ENCODE peak calls at places on chromosomes 5 and 9, in eight cellular contexts. One of them, this sample, is unnamed.

GRCh38 chr5:91340532-91340931 is 42.6 kb downstream of the ARRDC3 start:
- DNase-seq in foreskin melanocyte: no peak
- DNase-seq in D341Med: no peak
- DNase-seq in NCI-H345: no peak
- DNase-seq in activated CD4-positive, alpha-beta memory T cell treated with anti-CD3 and anti-CD28 coated beads, Interleukin-2, amount 10 ng/mL, durations not matched to agents 7 days and 5 days: no peak
- DNase-seq in midbrain: no peak
- DNase-seq in activated naive CD4-positive, alpha-beta T cell: no peak
- DNase-seq in T-helper 2 cell treated with Interferon-gamma antibody and Interleukin-4, amounts not matched to agents 5 μg/mL and 100 μg/mL, for 36 hours: no peak
- DNase-seq in this sample: no peak

GRCh38 chr9:129869585-129870501 is 34.6 kb downstream of the USP20 start:
- DNase-seq in midbrain: no peak
- DNase-seq in D341Med: no peak
- DNase-seq in NCI-H345: no peak
- DNase-seq in activated naive CD4-positive, alpha-beta T cell: no peak
- DNase-seq in foreskin melanocyte: no peak
- DNase-seq in activated CD4-positive, alpha-beta memory T cell treated with anti-CD3 and anti-CD28 coated beads, Interleukin-2, amount 10 ng/mL, durations not matched to agents 7 days and 5 days: no peak
- DNase-seq in T-helper 2 cell treated with Interferon-gamma antibody and Interleukin-4, amounts not matched to agents 5 μg/mL and 100 μg/mL, for 36 hours: no peak
- DNase-seq in this sample: no peak

GRCh38 chr5:26805076-26805475 is 233.3 kb downstream of the CDH9 start:
- DNase-seq in D341Med: no peak
- DNase-seq in activated CD4-positive, alpha-beta memory T cell treated with anti-CD3 and anti-CD28 coated beads, Interleukin-2, amount 10 ng/mL, durations not matched to agents 7 days and 5 days: no peak
- DNase-seq in NCI-H345: no peak
- DNase-seq in activated naive CD4-positive, alpha-beta T cell: no peak
- DNase-seq in foreskin melanocyte: no peak
- DNase-seq in T-helper 2 cell treated with Interferon-gamma antibody and Interleukin-4, amounts not matched to agents 5 μg/mL and 100 μg/mL, for 36 hours: no peak
- DNase-seq in midbrain: no peak
- DNase-seq in this sample: no peak

GRCh38 chr9:129380961-129381401 is 202.9 kb upstream of the IER5L start:
- DNase-seq in foreskin melanocyte: no peak
- DNase-seq in activated CD4-positive, alpha-beta memory T cell treated with anti-CD3 and anti-CD28 coated beads, Interleukin-2, amount 10 ng/mL, durations not matched to agents 7 days and 5 days: no peak
- DNase-seq in activated naive CD4-positive, alpha-beta T cell: no peak
- DNase-seq in D341Med: peak; percentile 20
- DNase-seq in midbrain: no peak
- DNase-seq in NCI-H345: no peak
- DNase-seq in T-helper 2 cell treated with Interferon-gamma antibody and Interleukin-4, amounts not matched to agents 5 μg/mL and 100 μg/mL, for 36 hours: no peak
- DNase-seq in this sample: no peak

GRCh38 chr5:80967500-80968181 is 7.5 kb downstream of the RASGRF2 start:
- DNase-seq in foreskin melanocyte: peak; percentile 46
- DNase-seq in midbrain: no peak
- DNase-seq in activated naive CD4-positive, alpha-beta T cell: no peak
- DNase-seq in D341Med: peak; percentile 38
- DNase-seq in activated CD4-positive, alpha-beta memory T cell treated with anti-CD3 and anti-CD28 coated beads, Interleukin-2, amount 10 ng/mL, durations not matched to agents 7 days and 5 days: no peak
- DNase-seq in NCI-H345: no peak
- DNase-seq in T-helper 2 cell treated with Interferon-gamma antibody and Interleukin-4, amounts not matched to agents 5 μg/mL and 100 μg/mL, for 36 hours: no peak
- DNase-seq in this sample: no peak

GRCh38 chr5:168404366-168404765 is 81.9 kb upstream of the RARS1 start:
- DNase-seq in activated naive CD4-positive, alpha-beta T cell: no peak
- DNase-seq in foreskin melanocyte: peak; percentile 94
- DNase-seq in D341Med: no peak
- DNase-seq in activated CD4-positive, alpha-beta memory T cell treated with anti-CD3 and anti-CD28 coated beads, Interleukin-2, amount 10 ng/mL, durations not matched to agents 7 days and 5 days: no peak
- DNase-seq in midbrain: peak; percentile 61
- DNase-seq in T-helper 2 cell treated with Interferon-gamma antibody and Interleukin-4, amounts not matched to agents 5 μg/mL and 100 μg/mL, for 36 hours: no peak
- DNase-seq in NCI-H345: no peak
- DNase-seq in this sample: no peak

GRCh38 chr9:136118367-136119258 is at the start of gene TMEM250:
- DNase-seq in activated naive CD4-positive, alpha-beta T cell: peak; percentile 89
- DNase-seq in D341Med: peak; percentile 98
- DNase-seq in midbrain: peak; percentile 94
- DNase-seq in NCI-H345: peak; percentile 95
- DNase-seq in activated CD4-positive, alpha-beta memory T cell treated with anti-CD3 and anti-CD28 coated beads, Interleukin-2, amount 10 ng/mL, durations not matched to agents 7 days and 5 days: peak; percentile 97
- DNase-seq in foreskin melanocyte: peak; percentile 95
- DNase-seq in T-helper 2 cell treated with Interferon-gamma antibody and Interleukin-4, amounts not matched to agents 5 μg/mL and 100 μg/mL, for 36 hours: peak; percentile 97
- DNase-seq in this sample: peak; percentile 98

GRCh38 chr5:78905084-78905938 is 79.8 kb downstream of the ARSB start:
- DNase-seq in activated CD4-positive, alpha-beta memory T cell treated with anti-CD3 and anti-CD28 coated beads, Interleukin-2, amount 10 ng/mL, durations not matched to agents 7 days and 5 days: no peak
- DNase-seq in activated naive CD4-positive, alpha-beta T cell: no peak
- DNase-seq in foreskin melanocyte: no peak
- DNase-seq in NCI-H345: no peak
- DNase-seq in D341Med: no peak
- DNase-seq in T-helper 2 cell treated with Interferon-gamma antibody and Interleukin-4, amounts not matched to agents 5 μg/mL and 100 μg/mL, for 36 hours: no peak
- DNase-seq in midbrain: no peak
- DNase-seq in this sample: no peak

GRCh38 chr9:135693265-135693664 is 6.0 kb downstream of the SOHLH1 start:
- DNase-seq in NCI-H345: no peak
- DNase-seq in foreskin melanocyte: no peak
- DNase-seq in T-helper 2 cell treated with Interferon-gamma antibody and Interleukin-4, amounts not matched to agents 5 μg/mL and 100 μg/mL, for 36 hours: no peak
- DNase-seq in activated naive CD4-positive, alpha-beta T cell: no peak
- DNase-seq in activated CD4-positive, alpha-beta memory T cell treated with anti-CD3 and anti-CD28 coated beads, Interleukin-2, amount 10 ng/mL, durations not matched to agents 7 days and 5 days: no peak
- DNase-seq in midbrain: no peak
- DNase-seq in D341Med: no peak
- DNase-seq in this sample: no peak

GRCh38 chr9:110742741-110743371 is 74.3 kb downstream of the MUSK start:
- DNase-seq in activated naive CD4-positive, alpha-beta T cell: no peak
- DNase-seq in D341Med: no peak
- DNase-seq in T-helper 2 cell treated with Interferon-gamma antibody and Interleukin-4, amounts not matched to agents 5 μg/mL and 100 μg/mL, for 36 hours: no peak
- DNase-seq in foreskin melanocyte: no peak
- DNase-seq in activated CD4-positive, alpha-beta memory T cell treated with anti-CD3 and anti-CD28 coated beads, Interleukin-2, amount 10 ng/mL, durations not matched to agents 7 days and 5 days: no peak
- DNase-seq in midbrain: peak; percentile 29
- DNase-seq in NCI-H345: peak; percentile 35
- DNase-seq in this sample: no peak

GRCh38 chr9:31290731-31291130 is 1093.7 kb upstream of the ACO1 start:
- DNase-seq in midbrain: no peak
- DNase-seq in T-helper 2 cell treated with Interferon-gamma antibody and Interleukin-4, amounts not matched to agents 5 μg/mL and 100 μg/mL, for 36 hours: no peak
- DNase-seq in activated CD4-positive, alpha-beta memory T cell treated with anti-CD3 and anti-CD28 coated beads, Interleukin-2, amount 10 ng/mL, durations not matched to agents 7 days and 5 days: no peak
- DNase-seq in activated naive CD4-positive, alpha-beta T cell: no peak
- DNase-seq in foreskin melanocyte: no peak
- DNase-seq in D341Med: peak; percentile 6
- DNase-seq in NCI-H345: no peak
- DNase-seq in this sample: no peak